ENCODE peak calls at places on chromosome 17, in six cellular contexts. Y is ELR; R is T-helper 17 cell; U is stimulated activated CD8-positive, alpha-beta memory T cell treated with anti-CD3 and anti-CD28 coated beads, Interleukin-7, amount 100 ng/mL, for 1 hour; Q is lower lobe of right lung; N is NCI-H1105. S is an unnamed sample.

GRCh38 chr17:50845260-50846147 is 10.1 kb downstream of the WFIKKN2 start:
- DNase-seq in Y (peak), R (no peak), U (no peak), Q (no peak), N (no peak), S (peak)

GRCh38 chr17:1186214-1186820 is 6.5 kb upstream of the ABR start:
- DNase-seq in Y (peak), R (no peak), U (no peak), Q (no peak), N (no peak), S (no peak)

GRCh38 chr17:72183194-72183685 is 62.4 kb downstream of the SOX9 start:
- DNase-seq in Y (no peak), R (no peak), U (no peak), Q (no peak), N (no peak), S (no peak)

GRCh38 chr17:75914643-75915265 is 10.1 kb upstream of the MRPL38 start:
- DNase-seq in Y (no peak), R (no peak), U (no peak), Q (no peak), N (no peak), S (no peak)

GRCh38 chr17:34930283-34930682 is 31.0 kb downstream of the CCT6B start:
- DNase-seq in Y (no peak), R (no peak), U (no peak), Q (no peak), N (no peak), S (no peak)

GRCh38 chr17:11383157-11383556 is 142.1 kb downstream of the SHISA6 start:
- DNase-seq in Y (no peak), R (no peak), U (no peak), Q (no peak), N (no peak), S (no peak)

GRCh38 chr17:82152114-82152513 is 54.1 kb upstream of the FASN start:
- DNase-seq in Y (no peak), R (no peak), U (no peak), Q (no peak), N (no peak), S (no peak)

GRCh38 chr17:49447603-49448325 is 33.1 kb upstream of the PHB1 start:
- DNase-seq in Y (no peak), R (no peak), U (no peak), Q (no peak), N (no peak), S (peak)

GRCh38 chr17:61221181-61221580 is 178.5 kb upstream of the TBX2 start:
- DNase-seq in Y (no peak), R (no peak), U (no peak), Q (no peak), N (no peak), S (no peak)

GRCh38 chr17:36602030-36602737 is 801 bp downstream of the MRM1 start:
- DNase-seq in Y (peak), R (no peak), U (no peak), Q (peak), N (no peak), S (no peak)

GRCh38 chr17:74536890-74537289 is 5.6 kb upstream of the CD300LB start:
- DNase-seq in Y (no peak), R (no peak), U (no peak), Q (no peak), N (no peak), S (no peak)